ENCODE peak calls at places on chromosomes 3 and 15, in eight cellular contexts. R is WTC11, Q is choroid plexus epithelial cell, J is A549, Z is stomach, E is adrenal gland, L is upper lobe of left lung, K is omental fat pad. S is an unnamed sample.
A peak's percentile ranks its signal among the peaks of the same experiment; 100 is the strongest.

GRCh38 chr15:71044006-71044405 is 71.3 kb upstream of the THSD4 start:
- DNase-seq in R (no peak), Q (peak; percentile 75), J (no peak), Z (no peak), E (no peak), L (no peak), K (no peak), S (no peak)

GRCh38 chr15:51341366-51342248 is at the start of gene GLDN:
- DNase-seq in R (peak; percentile 68), Q (peak; percentile 29), J (no peak), Z (peak; percentile 52), E (peak; percentile 23), L (peak; percentile 51), K (no peak), S (no peak)

GRCh38 chr15:96327155-96327741 is 3.3 kb upstream of the NR2F2 start:
- DNase-seq in R (no peak), Q (peak; percentile 96), J (peak; percentile 82), Z (no peak), E (no peak), L (no peak), K (no peak), S (no peak)

GRCh38 chr3:117735481-117736101 is 1026.0 kb downstream of the TUSC7 start:
- DNase-seq in R (no peak), Q (peak; percentile 75), J (peak; percentile 3), Z (no peak), E (no peak), L (no peak), K (no peak), S (no peak)

GRCh38 chr3:79846148-79846933 is 78.5 kb upstream of the ROBO1 start:
- DNase-seq in R (peak; percentile 40), Q (no peak), J (no peak), Z (no peak), E (no peak), L (no peak), K (no peak), S (no peak)

GRCh38 chr3:198071602-198072285 is 111.7 kb downstream of the LMLN start:
- DNase-seq in R (no peak), Q (peak; percentile 100), J (peak; percentile 28), Z (no peak), E (no peak), L (no peak), K (no peak), S (no peak)

GRCh38 chr15:59741274-59741906 is 52.3 kb upstream of the BNIP2 start:
- DNase-seq in R (peak; percentile 33), Q (peak; percentile 25), J (no peak), Z (no peak), E (no peak), L (no peak), K (no peak), S (no peak)

GRCh38 chr15:69628256-69629093 is 175.9 kb downstream of the RPLP1 start:
- DNase-seq in R (no peak), Q (no peak), J (no peak), Z (no peak), E (no peak), L (peak; percentile 57), K (no peak), S (no peak)

GRCh38 chr3:186950402-186951093 is 20.2 kb downstream of the ST6GAL1 start:
- DNase-seq in R (no peak), Q (no peak), J (no peak), Z (no peak), E (no peak), L (no peak), K (no peak), S (no peak)

GRCh38 chr3:12187448-12188327 is 29.0 kb upstream of the TIMP4 start:
- DNase-seq in R (no peak), Q (peak; percentile 77), J (no peak), Z (no peak), E (no peak), L (peak; percentile 56), K (no peak), S (no peak)

GRCh38 chr3:54374214-54374855 is 252.0 kb downstream of the CACNA2D3 start:
- DNase-seq in R (peak; percentile 62), Q (no peak), J (peak; percentile 5), Z (peak; percentile 55), E (peak; percentile 22), L (no peak), K (no peak), S (no peak)

GRCh38 chr15:49215768-49216739 is 46.0 kb downstream of the GALK2 start:
- DNase-seq in R (peak; percentile 19), Q (peak; percentile 31), J (no peak), Z (peak; percentile 43), E (peak; percentile 74), L (peak; percentile 88), K (no peak), S (no peak)

GRCh38 chr3:101381809-101382208 is 61.4 kb upstream of the IMPG2 start:
- DNase-seq in R (no peak), Q (peak; percentile 73), J (no peak), Z (no peak), E (no peak), L (no peak), K (no peak), S (no peak)

GRCh38 chr3:151770941-151771340 is 37.2 kb downstream of the AADACL2 start:
- DNase-seq in R (no peak), Q (peak; percentile 72), J (peak; percentile 46), Z (peak; percentile 73), E (peak; percentile 74), L (peak; percentile 77), K (no peak), S (no peak)

GRCh38 chr3:49411550-49411967 is 217 bp downstream of the RHOA start:
- DNase-seq in R (peak; percentile 66), Q (no peak), J (no peak), Z (peak; percentile 66), E (peak; percentile 66), L (peak; percentile 63), K (no peak), S (no peak)

GRCh38 chr3:62201438-62202035 is 171.8 kb downstream of the FEZF2 start:
- DNase-seq in R (no peak), Q (peak; percentile 65), J (peak; percentile 16), Z (no peak), E (no peak), L (no peak), K (no peak), S (no peak)

GRCh38 chr15:61621146-61621545 is 392.0 kb upstream of the RORA start:
- DNase-seq in R (peak; percentile 57), Q (peak; percentile 37), J (no peak), Z (no peak), E (peak; percentile 19), L (no peak), K (no peak), S (no peak)

GRCh38 chr15:77013786-77014136 is 18.8 kb downstream of the PSTPIP1 start:
- DNase-seq in R (no peak), Q (no peak), J (no peak), Z (peak; percentile 49), E (no peak), L (no peak), K (no peak), S (no peak)

GRCh38 chr3:56361731-56362130 is 106.5 kb downstream of the ERC2 start:
- DNase-seq in R (no peak), Q (no peak), J (no peak), Z (no peak), E (no peak), L (no peak), K (no peak), S (no peak)

GRCh38 chr3:123511084-123511483 is 62.2 kb upstream of the ADCY5 start:
- DNase-seq in R (no peak), Q (no peak), J (no peak), Z (no peak), E (no peak), L (no peak), K (no peak), S (no peak)
- TF ChIP-seq CTCF in R (no peak), Q (no peak), J (no peak), Z (no peak), E (no peak), L (no peak), K (no peak), S (no peak)

GRCh38 chr15:25693321-25694237 is 169.5 kb downstream of the ATP10A start:
- DNase-seq in R (peak; percentile 75), Q (no peak), J (no peak), Z (no peak), E (peak; percentile 35), L (no peak), K (no peak), S (peak; percentile 57)
- TF ChIP-seq CTCF in R (peak; percentile 64), Q (peak; percentile 46), J (peak; percentile 32), Z (no peak), E (peak; percentile 32), L (peak; percentile 42), K (peak; percentile 12), S (peak; percentile 82)

GRCh38 chr15:94135748-94136147 is 95.6 kb upstream of the MCTP2 start:
- DNase-seq in R (no peak), Q (no peak), J (no peak), Z (no peak), E (no peak), L (no peak), K (no peak), S (no peak)

GRCh38 chr15:94126999-94127398 is 104.4 kb upstream of the MCTP2 start:
- DNase-seq in R (no peak), Q (no peak), J (no peak), Z (no peak), E (no peak), L (no peak), K (no peak), S (no peak)

DNA sequence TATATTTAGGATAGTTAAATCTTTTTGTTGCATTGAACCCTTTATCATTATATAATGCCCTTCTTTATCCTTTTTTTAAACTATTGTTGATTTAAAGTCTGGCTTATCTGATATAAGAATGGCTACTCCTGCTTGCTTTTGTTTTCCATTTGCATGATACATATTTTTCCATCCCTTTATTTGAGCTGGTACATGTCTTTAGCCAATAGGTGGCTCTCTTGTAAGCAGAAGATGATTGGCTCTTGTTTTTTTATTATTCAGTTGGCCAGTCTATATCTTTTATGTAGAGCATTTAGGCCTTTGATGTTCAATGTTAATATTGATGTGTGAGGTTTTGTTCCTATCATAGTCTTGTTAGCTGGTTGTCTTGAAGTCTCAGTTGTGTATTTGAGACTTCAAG is 99.5 kb upstream of the MCTP2 start:
- DNase-seq in R (no peak), Q (peak; percentile 1), J (no peak), Z (no peak), E (no peak), L (no peak), K (no peak), S (no peak)
- TF ChIP-seq CTCF in R (no peak), Q (no peak), J (no peak), Z (no peak), E (no peak), L (no peak), K (no peak), S (peak; percentile 40)

GRCh38 chr3:128438488-128439072 is 28.1 kb downstream of the DNAJB8 start:
- DNase-seq in R (peak; percentile 60), Q (no peak), J (no peak), Z (no peak), E (no peak), L (no peak), K (no peak), S (no peak)
- TF ChIP-seq CTCF in R (peak; percentile 43), Q (peak; percentile 45), J (peak; percentile 23), Z (no peak), E (no peak), L (no peak), K (no peak), S (peak; percentile 59)

GRCh38 chr3:10392244-10392643 is 71.3 kb upstream of the SEC13 start:
- DNase-seq in R (no peak), Q (peak; percentile 20), J (no peak), Z (no peak), E (no peak), L (no peak), K (no peak), S (no peak)
- TF ChIP-seq CTCF in R (no peak), Q (peak; percentile 46), J (no peak), Z (no peak), E (no peak), L (no peak), K (no peak), S (peak; percentile 37)

S was measured in chondrocyte.